ENCODE peak calls at places on chromosome 4, in four cellular contexts. V, Z, O and F are unnamed samples.

GRCh38 chr4:88244056-88244455 is 40.3 kb downstream of the PPM1K start:
- DNase-seq in O (no peak), Z (no peak), V (no peak), F (no peak)

GRCh38 chr4:74133786-74134499 is 24.0 kb upstream of the MTHFD2L start:
- DNase-seq in Z (no peak), V (peak; percentile 61), O (peak; percentile 77), F (peak; percentile 89)

GRCh38 chr4:6674500-6675149 is 19.1 kb upstream of the S100P start:
- DNase-seq in V (no peak), O (peak; percentile 46), Z (no peak), F (peak; percentile 68)

GRCh38 chr4:152585036-152585439 is 49.1 kb upstream of the FBXW7 start:
- DNase-seq in O (no peak), Z (no peak), V (no peak), F (no peak)

GRCh38 chr4:80529021-80529420 is 193.5 kb downstream of the CFAP299 start:
- DNase-seq in O (no peak), Z (no peak), V (no peak), F (no peak)

GRCh38 chr4:88166608-88167007 is 8.2 kb upstream of the ABCG2 start:
- DNase-seq in Z (no peak), V (no peak), O (no peak), F (no peak)

GRCh38 chr4:182449186-182449880 is 206.1 kb downstream of the TENM3 start:
- DNase-seq in V (no peak), Z (no peak), O (no peak), F (peak; percentile 56)

GRCh38 chr4:110005461-110006056 is 92.9 kb downstream of the EGF start:
- DNase-seq in Z (peak; percentile 39), O (no peak), V (peak; percentile 38), F (peak; percentile 4)

GRCh38 chr4:157300678-157301077 is 80.2 kb downstream of the GRIA2 start:
- DNase-seq in V (no peak), O (no peak), Z (no peak), F (no peak)

GRCh38 chr4:175376287-175376977 is 435.6 kb downstream of the GPM6A start:
- DNase-seq in Z (no peak), V (no peak), O (no peak), F (no peak)

GRCh38 chr4:23654791-23655190 is 235.1 kb downstream of the PPARGC1A start:
- DNase-seq in O (no peak), Z (no peak), V (no peak), F (no peak)

GRCh38 chr4:24753519-24753918 is 41.9 kb upstream of the SOD3 start:
- DNase-seq in Z (no peak), O (peak; percentile 52), V (peak; percentile 34), F (peak; percentile 65)

GRCh38 chr4:52643846-52644245 is 15.3 kb downstream of the USP46 start:
- DNase-seq in Z (peak; percentile 25), V (no peak), O (peak; percentile 19), F (no peak)

GRCh38 chr4:61149278-61149677 is 50.8 kb upstream of the ADGRL3 start:
- DNase-seq in V (no peak), O (no peak), Z (no peak), F (peak; percentile 90)

GRCh38 chr4:146522098-146522861 is 540 bp upstream of the SLC10A7 start:
- DNase-seq in O (peak; percentile 70), Z (peak; percentile 85), V (peak; percentile 93), F (peak; percentile 70)

GRCh38 chr4:1232661-1233621 is 16.0 kb downstream of the CTBP1 start:
- DNase-seq in O (no peak), Z (no peak), V (peak; percentile 73), F (peak; percentile 66)

GRCh38 chr4:104848597-104849225 is 298.0 kb upstream of the TET2 start:
- DNase-seq in Z (no peak), O (no peak), V (no peak), F (no peak)

GRCh38 chr4:11428161-11428700 is 463 bp downstream of the HS3ST1 start:
- DNase-seq in Z (peak; percentile 34), O (no peak), V (no peak), F (no peak)

GRCh38 chr4:112552668-112553067 is 36.7 kb upstream of the NEUROG2 start:
- DNase-seq in O (peak; percentile 2), Z (no peak), V (peak; percentile 63), F (no peak)

GRCh38 chr4:185782523-185782922 is 29.5 kb downstream of the SORBS2 start:
- DNase-seq in Z (no peak), V (no peak), O (no peak), F (peak; percentile 68)

GRCh38 chr4:70704333-70705145 is 16.2 kb downstream of the UTP3 start:
- DNase-seq in V (peak; percentile 82), O (peak; percentile 76), Z (peak; percentile 83), F (peak; percentile 52)

GRCh38 chr4:72564184-72564583 is 4.8 kb downstream of the ADAMTS3 start:
- DNase-seq in V (peak; percentile 40), O (no peak), Z (no peak), F (peak; percentile 82)

GRCh38 chr4:28228575-28228974 is 1367.9 kb downstream of the STIM2 start:
- DNase-seq in O (no peak), V (no peak), Z (no peak), F (no peak)

GRCh38 chr4:25827373-25827772 is 35.4 kb downstream of the SEL1L3 start:
- DNase-seq in O (no peak), V (no peak), Z (no peak), F (no peak)

GRCh38 chr4:2691952-2692435 is 64.1 kb downstream of the TNIP2 start:
- DNase-seq in Z (no peak), O (no peak), V (no peak), F (no peak)

GRCh38 chr4:168449740-168450442 is 30.4 kb downstream of the DDX60L start:
- DNase-seq in O (no peak), Z (no peak), V (no peak), F (no peak)

GRCh38 chr4:20859097-20859781 is 159.0 kb downstream of the PACRGL start:
- DNase-seq in Z (no peak), O (no peak), V (no peak), F (peak; percentile 85)

GRCh38 chr4:74933562-74934015 is 673 bp downstream of the PARM1 start:
- DNase-seq in V (peak; percentile 12), O (no peak), Z (no peak), F (no peak)

GRCh38 chr4:106369456-106370060 is 980 bp upstream of the GIMD1 start:
- DNase-seq in Z (no peak), O (peak; percentile 43), V (peak; percentile 33), F (peak; percentile 30)

GRCh38 chr4:121741751-121742150 is 23.2 kb downstream of the SMIM43 start:
- DNase-seq in O (no peak), V (no peak), Z (no peak), F (no peak)